ENCODE peak calls at places on chromosomes 16 and 17, in five cellular contexts. One of them, this sample, is unnamed.

GRCh38 chr17:67467500-67468481 is 90.7 kb downstream of the PITPNC1 start:
- DNase-seq in IMR-90: no peak
- DNase-seq in GM12878: no peak
- DNase-seq in K562: no peak
- DNase-seq in HepG2: no peak
- DNase-seq in this sample: no peak

GRCh38 chr16:54538241-54538640 is 251.7 kb upstream of the IRX3 start:
- DNase-seq in IMR-90: no peak
- DNase-seq in GM12878: no peak
- DNase-seq in K562: no peak
- DNase-seq in HepG2: no peak
- DNase-seq in this sample: no peak

GRCh38 chr16:80663078-80663477 is 122.3 kb downstream of the DYNLRB2 start:
- DNase-seq in IMR-90: no peak
- DNase-seq in GM12878: no peak
- DNase-seq in K562: no peak
- DNase-seq in HepG2: no peak
- DNase-seq in this sample: no peak

GRCh38 chr17:80959330-80960036 is 32.2 kb upstream of the CHMP6 start:
- DNase-seq in IMR-90: peak; percentile 48
- DNase-seq in GM12878: no peak
- DNase-seq in K562: no peak
- DNase-seq in HepG2: no peak
- DNase-seq in this sample: no peak

GRCh38 chr17:51711581-51711980 is 446.9 kb downstream of the CA10 start:
- DNase-seq in IMR-90: no peak
- DNase-seq in GM12878: no peak
- DNase-seq in K562: no peak
- DNase-seq in HepG2: no peak
- DNase-seq in this sample: no peak

GRCh38 chr16:70576431-70577255 is 53.0 kb downstream of the SF3B3 start:
- DNase-seq in IMR-90: peak; percentile 86
- DNase-seq in GM12878: peak; percentile 62
- DNase-seq in K562: no peak
- DNase-seq in HepG2: peak; percentile 28
- DNase-seq in this sample: peak; percentile 33

GRCh38 chr17:57685499-57686132 is 59.5 kb downstream of the CCDC182 start:
- DNase-seq in IMR-90: no peak
- DNase-seq in GM12878: no peak
- DNase-seq in K562: no peak
- DNase-seq in HepG2: no peak
- DNase-seq in this sample: no peak

GRCh38 chr17:75289832-75290337 is 652 bp upstream of the SLC25A19 start:
- DNase-seq in IMR-90: peak; percentile 60
- DNase-seq in GM12878: peak; percentile 71
- DNase-seq in K562: no peak
- DNase-seq in HepG2: no peak
- DNase-seq in this sample: no peak

GRCh38 chr16:81879625-81880024 is 100.5 kb downstream of the PLCG2 start:
- DNase-seq in IMR-90: no peak
- DNase-seq in GM12878: no peak
- DNase-seq in K562: no peak
- DNase-seq in HepG2: no peak
- DNase-seq in this sample: no peak

GRCh38 chr16:72969812-72970211 is 78.1 kb downstream of the ZFHX3 start:
- DNase-seq in IMR-90: no peak
- DNase-seq in GM12878: no peak
- DNase-seq in K562: no peak
- DNase-seq in HepG2: no peak
- DNase-seq in this sample: no peak

GRCh38 chr17:5499790-5500189 is 13.4 kb downstream of the MIS12 start:
- DNase-seq in IMR-90: no peak
- DNase-seq in GM12878: no peak
- DNase-seq in K562: no peak
- DNase-seq in HepG2: no peak
- DNase-seq in this sample: no peak

GRCh38 chr17:58339775-58340622 is 11.4 kb upstream of the TSPOAP1 start:
- DNase-seq in IMR-90: no peak
- DNase-seq in GM12878: no peak
- DNase-seq in K562: no peak
- DNase-seq in HepG2: no peak
- DNase-seq in this sample: no peak

GRCh38 chr17:68450801-68451200 is 6.5 kb downstream of the WIPI1 start:
- DNase-seq in IMR-90: no peak
- DNase-seq in GM12878: no peak
- DNase-seq in K562: no peak
- DNase-seq in HepG2: no peak
- DNase-seq in this sample: no peak

GRCh38 chr17:70675070-70675590 is 505.8 kb downstream of the KCNJ2 start:
- DNase-seq in IMR-90: no peak
- DNase-seq in GM12878: no peak
- DNase-seq in K562: no peak
- DNase-seq in HepG2: no peak
- DNase-seq in this sample: no peak

GRCh38 chr16:69407702-69408323 is 16.6 kb upstream of the CYB5B start:
- DNase-seq in IMR-90: no peak
- DNase-seq in GM12878: no peak
- DNase-seq in K562: no peak
- DNase-seq in HepG2: no peak
- DNase-seq in this sample: no peak

GRCh38 chr17:61837175-61838051 is 25.9 kb downstream of the BRIP1 start:
- DNase-seq in IMR-90: peak; percentile 81
- DNase-seq in GM12878: peak; percentile 17
- DNase-seq in K562: peak; percentile 45
- DNase-seq in HepG2: peak; percentile 54
- DNase-seq in this sample: peak; percentile 58

GRCh38 chr17:61872099-61872498 is 8.8 kb upstream of the BRIP1 start:
- DNase-seq in IMR-90: no peak
- DNase-seq in GM12878: no peak
- DNase-seq in K562: no peak
- DNase-seq in HepG2: no peak
- DNase-seq in this sample: no peak

DNA sequence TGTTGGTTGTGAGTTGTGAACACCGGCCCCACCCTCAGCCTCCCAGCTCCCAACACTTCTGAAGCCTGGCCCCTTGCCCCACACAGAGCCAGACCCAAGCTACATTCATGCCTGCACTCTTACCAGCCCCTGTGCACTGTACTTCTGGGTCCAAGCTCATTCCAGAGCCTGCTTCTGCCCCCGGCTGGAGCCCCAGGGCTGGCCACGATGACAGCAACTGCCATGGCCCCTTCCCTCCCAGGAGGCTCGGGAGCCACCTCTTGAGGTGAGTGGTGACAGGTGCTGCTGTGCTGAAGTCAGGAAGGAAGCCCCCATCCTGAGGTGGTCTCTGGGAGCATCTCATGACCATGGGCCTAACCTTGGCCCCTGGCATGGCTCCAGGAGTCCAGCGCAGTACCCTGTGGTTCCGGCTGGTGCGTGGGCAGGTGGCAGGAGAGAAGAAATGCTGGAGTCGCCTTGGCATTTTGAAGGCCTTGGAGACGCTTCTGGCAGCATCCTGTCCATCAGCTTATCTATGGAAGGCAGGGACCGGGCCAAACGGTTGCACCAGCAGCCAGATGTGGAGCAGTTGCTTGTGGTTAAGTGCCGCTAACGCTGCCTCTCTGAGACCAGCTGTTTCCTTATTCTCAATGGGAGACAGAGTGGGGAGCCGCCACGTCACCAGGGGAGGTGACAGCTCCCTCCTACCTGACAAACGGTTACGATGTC is 3.9 kb upstream of the CDT1 start:
- DNase-seq in IMR-90: no peak
- DNase-seq in GM12878: no peak
- DNase-seq in K562: peak; percentile 86
- DNase-seq in HepG2: no peak
- DNase-seq in this sample: no peak
- TF ChIP-seq POLR2A in IMR-90: no peak
- TF ChIP-seq POLR2A in GM12878: no peak
- TF ChIP-seq POLR2A in K562: no peak
- TF ChIP-seq POLR2A in HepG2: no peak
- TF ChIP-seq POLR2A in this sample: no peak

GRCh38 chr17:41906465-41907184 is 12.1 kb downstream of the ACLY start:
- DNase-seq in IMR-90: peak; percentile 35
- DNase-seq in GM12878: no peak
- DNase-seq in K562: no peak
- DNase-seq in HepG2: no peak
- DNase-seq in this sample: peak; percentile 80

GRCh38 chr17:41907185-41907556 is 11.6 kb downstream of the ACLY start:
- DNase-seq in IMR-90: peak; percentile 82
- DNase-seq in GM12878: no peak
- DNase-seq in K562: no peak
- DNase-seq in HepG2: no peak
- DNase-seq in this sample: peak; percentile 67

GRCh38 chr17:41907633-41908539 is 10.9 kb downstream of the ACLY start:
- DNase-seq in IMR-90: peak; percentile 42
- DNase-seq in GM12878: no peak
- DNase-seq in K562: no peak
- DNase-seq in HepG2: peak; percentile 97
- DNase-seq in this sample: peak; percentile 98

GRCh38 chr17:41910701-41911391 is 7.9 kb downstream of the ACLY start:
- DNase-seq in IMR-90: peak; percentile 99
- DNase-seq in GM12878: no peak
- DNase-seq in K562: no peak
- DNase-seq in HepG2: no peak
- DNase-seq in this sample: peak; percentile 98

GRCh38 chr17:41909088-41909487 is 9.7 kb downstream of the ACLY start:
- DNase-seq in IMR-90: no peak
- DNase-seq in GM12878: no peak
- DNase-seq in K562: no peak
- DNase-seq in HepG2: no peak
- DNase-seq in this sample: no peak
- TF ChIP-seq BHLHE40 in IMR-90: no peak
- TF ChIP-seq BHLHE40 in GM12878: no peak
- TF ChIP-seq BHLHE40 in K562: no peak
- TF ChIP-seq BHLHE40 in HepG2: no peak
- TF ChIP-seq BHLHE40 in this sample: no peak

DNA sequence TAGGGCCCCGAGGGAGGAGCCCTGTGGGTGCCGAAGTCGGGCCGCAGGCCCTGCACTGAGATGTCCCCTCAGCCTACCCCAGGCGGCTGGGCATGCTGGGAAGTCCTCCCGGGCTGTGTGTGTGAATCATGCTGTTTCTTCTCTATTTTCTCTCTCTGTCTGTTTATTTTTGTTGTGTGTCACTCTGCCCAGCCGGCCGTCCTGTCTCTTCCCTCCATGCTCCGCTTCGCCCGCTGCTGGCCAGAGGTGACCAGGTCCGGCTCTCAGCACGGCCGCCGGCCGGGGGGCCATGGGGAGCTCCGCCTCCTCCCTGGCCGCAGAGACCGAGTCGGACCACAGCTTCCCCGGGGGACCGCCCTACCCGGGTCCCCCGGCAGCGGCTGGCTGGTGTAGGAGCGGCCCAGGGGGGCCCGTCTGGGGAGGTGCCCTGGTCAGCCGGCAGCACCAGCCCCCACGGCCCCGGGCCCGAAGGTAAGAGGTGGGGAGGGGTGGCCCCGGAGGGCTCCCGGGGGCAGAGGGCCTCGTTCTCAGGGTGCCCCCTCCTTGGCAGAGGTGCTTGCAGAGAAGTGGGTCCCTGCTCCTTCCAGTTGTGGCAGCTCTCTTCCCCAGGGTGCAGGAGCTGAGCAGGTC is 12.5 kb downstream of the CAPN15 start:
- DNase-seq in IMR-90: peak; percentile 88
- DNase-seq in GM12878: no peak
- DNase-seq in K562: no peak
- DNase-seq in HepG2: no peak
- DNase-seq in this sample: no peak
- TF ChIP-seq USF2 in IMR-90: no peak
- TF ChIP-seq USF2 in GM12878: no peak
- TF ChIP-seq USF2 in K562: no peak
- TF ChIP-seq USF2 in HepG2: no peak
- TF ChIP-seq USF2 in this sample: no peak

GRCh38 chr17:76529224-76529642 is 8.3 kb downstream of the CYGB start:
- DNase-seq in IMR-90: peak; percentile 88
- DNase-seq in GM12878: no peak
- DNase-seq in K562: no peak
- DNase-seq in HepG2: no peak
- DNase-seq in this sample: no peak

GRCh38 chr17:76529643-76530488 is 7.6 kb downstream of the CYGB start:
- DNase-seq in IMR-90: peak; percentile 70
- DNase-seq in GM12878: no peak
- DNase-seq in K562: peak; percentile 83
- DNase-seq in HepG2: peak; percentile 61
- DNase-seq in this sample: no peak

GRCh38 chr17:76528528-76529223 is 8.8 kb downstream of the CYGB start:
- DNase-seq in IMR-90: peak; percentile 28
- DNase-seq in GM12878: no peak
- DNase-seq in K562: peak; percentile 90
- DNase-seq in HepG2: no peak
- DNase-seq in this sample: no peak

GRCh38 chr17:76528156-76528527 is 9.4 kb downstream of the CYGB start:
- DNase-seq in IMR-90: peak; percentile 20
- DNase-seq in GM12878: no peak
- DNase-seq in K562: no peak
- DNase-seq in HepG2: no peak
- DNase-seq in this sample: no peak

DNA sequence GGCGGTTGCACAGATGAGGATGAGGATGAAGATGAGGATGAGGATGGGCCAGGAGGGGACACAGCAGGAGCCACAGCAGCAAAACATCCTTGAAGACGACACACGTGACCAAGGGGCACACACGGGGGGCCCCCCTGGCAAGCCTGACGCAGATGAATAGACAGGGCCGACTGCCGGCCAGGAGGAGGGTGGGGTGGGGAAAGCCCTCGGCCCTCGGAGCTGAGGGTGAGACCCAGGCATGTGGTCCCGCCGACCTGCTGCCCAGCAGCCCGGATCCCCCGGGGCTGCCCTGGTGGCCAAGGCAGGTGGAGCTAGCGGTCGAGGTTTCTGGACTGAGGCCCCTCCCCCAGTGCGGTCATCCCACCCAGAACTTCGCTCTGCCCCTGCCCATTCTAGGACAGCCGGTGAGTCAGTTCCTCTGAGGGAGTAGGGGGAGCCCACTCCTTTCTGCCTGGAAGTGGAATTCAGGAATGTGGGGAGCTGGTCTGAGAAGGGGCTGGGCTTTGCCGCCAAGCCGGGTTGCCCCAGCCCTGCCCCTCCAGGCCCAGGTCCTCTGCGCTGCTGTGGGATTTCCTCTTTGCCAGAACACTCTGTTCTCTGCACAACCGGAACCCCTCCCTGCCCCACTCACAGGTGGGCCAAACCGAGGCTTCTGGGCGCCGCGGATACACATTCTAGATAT is 9.9 kb downstream of the CYGB start:
- DNase-seq in IMR-90: peak; percentile 80
- DNase-seq in GM12878: no peak
- DNase-seq in K562: no peak
- DNase-seq in HepG2: peak; percentile 80
- DNase-seq in this sample: no peak
- TF ChIP-seq POLR2A in IMR-90: no peak
- TF ChIP-seq POLR2A in GM12878: no peak
- TF ChIP-seq POLR2A in K562: no peak
- TF ChIP-seq POLR2A in HepG2: no peak
- TF ChIP-seq POLR2A in this sample: no peak

This sample was measured in A549.